ENCODE peak calls at places on chromosomes 3 and 15, in four cellular contexts. Y, X, S and C are unnamed samples.

GRCh38 chr15:85980946-85981345 is 98.7 kb upstream of the AGBL1 start:
- DNase-seq in Y (no peak), X (no peak), S (no peak), C (no peak)

GRCh38 chr15:80743189-80743833 is 35.9 kb upstream of the CEMIP start:
- DNase-seq in Y (no peak), X (no peak), S (peak; percentile 30), C (no peak)

GRCh38 chr3:52181543-52181942 is 16.4 kb upstream of the ALAS1 start:
- DNase-seq in Y (peak; percentile 95), X (peak; percentile 36), S (no peak), C (no peak)

GRCh38 chr3:8279476-8279875 is 222.1 kb upstream of the LMCD1 start:
- DNase-seq in Y (no peak), X (no peak), S (no peak), C (no peak)

GRCh38 chr3:100893590-100893989 is 99.6 kb downstream of the ABI3BP start:
- DNase-seq in Y (peak; percentile 59), X (peak; percentile 27), S (peak; percentile 46), C (no peak)

GRCh38 chr15:39034816-39035215 is 470.2 kb upstream of the RASGRP1 start:
- DNase-seq in Y (no peak), X (no peak), S (peak; percentile 14), C (no peak)

GRCh38 chr15:36175781-36176211 is 403.6 kb upstream of the CDIN1 start:
- DNase-seq in Y (no peak), X (no peak), S (no peak), C (no peak)

GRCh38 chr15:36469567-36469966 is 109.9 kb upstream of the CDIN1 start:
- DNase-seq in Y (peak; percentile 25), X (peak; percentile 51), S (peak; percentile 63), C (no peak)

GRCh38 chr15:55907797-55908196 is 85.6 kb downstream of the NEDD4 start:
- DNase-seq in Y (peak; percentile 83), X (peak; percentile 95), S (peak; percentile 96), C (no peak)

GRCh38 chr3:66648975-66649374 is 148.2 kb upstream of the LRIG1 start:
- DNase-seq in Y (no peak), X (no peak), S (no peak), C (no peak)

GRCh38 chr3:55177749-55178148 is 249.9 kb upstream of the LRTM1 start:
- DNase-seq in Y (no peak), X (no peak), S (no peak), C (no peak)

GRCh38 chr3:193851941-193852674 is 259.1 kb downstream of the OPA1 start:
- DNase-seq in Y (no peak), X (no peak), S (peak; percentile 68), C (no peak)

GRCh38 chr3:50392101-50392715 is 32.9 kb upstream of the TMEM115 start:
- DNase-seq in Y (no peak), X (no peak), S (no peak), C (no peak)

GRCh38 chr3:57942872-57943283 is 65.3 kb upstream of the FLNB start:
- DNase-seq in Y (no peak), X (no peak), S (no peak), C (no peak)

GRCh38 chr3:72847282-72847681 is 963 bp downstream of the SHQ1 start:
- DNase-seq in Y (no peak), X (no peak), S (no peak), C (no peak)

GRCh38 chr15:90839187-90840071 is 29.0 kb upstream of the FURIN start:
- DNase-seq in Y (peak; percentile 65), X (no peak), S (peak; percentile 77), C (peak; percentile 72)

GRCh38 chr3:57756528-57757401 is 656 bp downstream of the SLMAP start:
- DNase-seq in Y (peak; percentile 89), X (peak; percentile 63), S (peak; percentile 59), C (no peak)

GRCh38 chr15:74955017-74955416 is 1.6 kb downstream of the RPP25 start:
- DNase-seq in Y (peak; percentile 34), X (no peak), S (no peak), C (no peak)

GRCh38 chr15:74954515-74954914 is 2.1 kb downstream of the RPP25 start:
- DNase-seq in Y (peak; percentile 93), X (peak; percentile 38), S (peak; percentile 30), C (no peak)

GRCh38 chr15:74957301-74958035 is 896 bp upstream of the RPP25 start:
- DNase-seq in Y (peak; percentile 82), X (peak; percentile 29), S (no peak), C (no peak)

GRCh38 chr15:74956648-74957300 is at the start of gene RPP25:
- DNase-seq in Y (peak; percentile 96), X (peak; percentile 80), S (peak; percentile 61), C (no peak)

GRCh38 chr15:74955796-74956647 is 550 bp downstream of the RPP25 start:
- DNase-seq in Y (peak; percentile 91), X (peak; percentile 72), S (peak; percentile 50), C (peak; percentile 68)
- TF ChIP-seq CTCF in Y (peak; percentile 14), X (peak; percentile 37), S (peak; percentile 41), C (peak; percentile 55)

GRCh38 chr3:133437391-133438093 is 37.7 kb downstream of the BFSP2 start:
- DNase-seq in Y (no peak), X (no peak), S (peak; percentile 25), C (no peak)
- TF ChIP-seq CTCF in Y (no peak), X (peak; percentile 11), S (no peak), C (peak; percentile 13)

GRCh38 chr15:82792068-82792467 is 13.8 kb downstream of the FSD2 start:
- DNase-seq in Y (no peak), X (no peak), S (no peak), C (no peak)
- TF ChIP-seq CTCF in Y (no peak), X (no peak), S (no peak), C (no peak)

DNA sequence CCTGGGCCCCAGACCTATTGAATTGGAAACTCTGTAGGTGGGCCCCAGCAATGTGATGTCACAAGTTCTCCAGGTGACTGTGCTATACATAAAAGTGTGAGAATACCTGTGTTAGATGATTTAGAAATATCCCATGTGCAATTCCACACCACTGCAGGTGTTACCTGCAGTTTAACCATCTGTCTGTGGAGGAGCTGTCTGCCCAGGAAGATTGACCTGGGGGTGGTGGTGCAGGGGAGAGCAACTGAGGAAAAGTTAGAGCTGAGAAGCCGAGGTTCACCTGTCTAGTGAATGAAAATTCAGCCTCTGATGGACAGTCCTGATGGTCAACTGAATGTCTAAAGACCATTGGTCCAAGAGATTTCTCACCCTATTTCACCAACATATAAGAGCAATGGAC is 132.2 kb upstream of the SLC24A5 start:
- DNase-seq in Y (peak; percentile 38), X (no peak), S (no peak), C (no peak)
- TF ChIP-seq CTCF in Y (no peak), X (no peak), S (no peak), C (no peak)

GRCh38 chr15:71801935-71802655 is 8.3 kb upstream of the NR2E3 start:
- DNase-seq in Y (peak; percentile 68), X (no peak), S (no peak), C (no peak)

GRCh38 chr15:71804695-71805470 is 5.5 kb upstream of the NR2E3 start:
- DNase-seq in Y (peak; percentile 77), X (no peak), S (no peak), C (no peak)

GRCh38 chr15:71800835-71801745 is 9.3 kb upstream of the NR2E3 start:
- DNase-seq in Y (peak; percentile 94), X (peak; percentile 87), S (peak; percentile 81), C (no peak)

GRCh38 chr15:71804226-71804625 is 6.1 kb upstream of the NR2E3 start:
- DNase-seq in Y (peak; percentile 66), X (no peak), S (no peak), C (no peak)

GRCh38 chr15:71802770-71803169 is 7.6 kb upstream of the NR2E3 start:
- DNase-seq in Y (peak; percentile 21), X (no peak), S (no peak), C (no peak)
- TF ChIP-seq CTCF in Y (peak; percentile 29), X (peak; percentile 31), S (peak; percentile 38), C (peak; percentile 50)

GRCh38 chr15:66504563-66505429 is at the start of the genes RPL4 and ZWILCH:
- DNase-seq in Y (peak; percentile 89), X (peak; percentile 76), S (peak; percentile 95), C (peak; percentile 69)
- TF ChIP-seq CTCF in Y (no peak), X (no peak), S (no peak), C (no peak)